ENCODE peak calls at places on chromosomes 3 and 15, in ten cellular contexts. T is activated CD8-positive, alpha-beta T cell treated with anti-CD3 and anti-CD28 coated beads for 36 hours; H is T-cell; N is left cardiac atrium; K is A549; M is mucosa of descending colon; Q is natural killer cell treated with Interleukin-12 subunit alpha and Interleukin-12 subunit beta and Interleukin-15 and Interleukin-18, amount 100 ng/mL, for 72 hours; S is stimulated activated effector memory CD8-positive, alpha-beta T cell treated with anti-CD3 and anti-CD28 coated beads, Interleukin-12 subunit alpha, Interleukin-12 subunit beta, amount 100 ng/mL, for 72 hours; Y is GM12878; P is activated naive CD8-positive, alpha-beta T cell treated with anti-CD3 and anti-CD28 coated beads, Interleukin-2, amount 10 ng/mL, durations not matched to agents 7 days and 5 days. I is an unnamed sample.

GRCh38 chr15:64740361-64741170 is 34.8 kb downstream of the RBPMS2 start:
- ATAC-seq in T (no peak), H (no peak), N (peak), K (no peak), M (peak), Q (no peak), S (no peak), Y (peak), P (no peak), I (no peak)

GRCh38 chr3:143751643-143752178 is 96.6 kb downstream of the SLC9A9 start:
- ATAC-seq in T (peak), H (peak), N (no peak), K (no peak), M (peak), Q (peak), S (peak), Y (peak), P (peak), I (peak)

GRCh38 chr3:185862920-185863319 is 38.1 kb upstream of the IGF2BP2 start:
- ATAC-seq in T (no peak), H (no peak), N (no peak), K (no peak), M (no peak), Q (no peak), S (no peak), Y (no peak), P (no peak), I (no peak)

GRCh38 chr3:22378869-22379268 is 627.9 kb upstream of the ZNF385D start:
- ATAC-seq in T (no peak), H (no peak), N (no peak), K (no peak), M (no peak), Q (no peak), S (no peak), Y (no peak), P (no peak), I (no peak)

GRCh38 chr3:62371735-62372591 is 1.4 kb downstream of the FEZF2 start:
- ATAC-seq in T (no peak), H (no peak), N (no peak), K (peak), M (no peak), Q (no peak), S (no peak), Y (no peak), P (no peak), I (no peak)

GRCh38 chr15:35181538-35181937 is 96.4 kb upstream of the NANOGP8 start:
- ATAC-seq in T (peak), H (no peak), N (no peak), K (no peak), M (no peak), Q (no peak), S (peak), Y (peak), P (no peak), I (peak)

GRCh38 chr15:57422113-57422754 is 45.9 kb downstream of the CGNL1 start:
- ATAC-seq in T (no peak), H (no peak), N (no peak), K (no peak), M (peak), Q (no peak), S (no peak), Y (peak), P (no peak), I (no peak)

GRCh38 chr15:90884719-90885431 is 571 bp downstream of the FES start:
- ATAC-seq in T (no peak), H (peak), N (peak), K (no peak), M (peak), Q (peak), S (peak), Y (peak), P (no peak), I (peak)

GRCh38 chr3:157572559-157573270 is 69.5 kb upstream of the VEPH1 start:
- ATAC-seq in T (peak), H (no peak), N (peak), K (peak), M (peak), Q (no peak), S (peak), Y (peak), P (no peak), I (peak)

GRCh38 chr15:93706476-93706875 is 524.9 kb upstream of the MCTP2 start:
- ATAC-seq in T (no peak), H (no peak), N (no peak), K (no peak), M (no peak), Q (no peak), S (no peak), Y (no peak), P (no peak), I (no peak)

GRCh38 chr3:23455084-23455483 is 252.0 kb downstream of the UBE2E2 start:
- ATAC-seq in T (no peak), H (no peak), N (no peak), K (no peak), M (no peak), Q (peak), S (no peak), Y (no peak), P (no peak), I (no peak)